ENCODE peak calls at places on chromosome 3, in eight cellular contexts. H, B, L, E, Z, N, V and D are unnamed samples.

GRCh38 chr3:172749201-172749965 is 1.1 kb upstream of the ECT2 start:
- DNase-seq in H (no peak), B (no peak), L (no peak), E (no peak), Z (no peak), N (no peak), V (no peak), D (no peak)

GRCh38 chr3:25423780-25424179 is 4.3 kb upstream of the RARB start:
- DNase-seq in H (no peak), B (no peak), L (no peak), E (no peak), Z (no peak), N (no peak), V (no peak), D (no peak)

GRCh38 chr3:56154297-56154696 is 314.0 kb downstream of the ERC2 start:
- DNase-seq in H (no peak), B (no peak), L (no peak), E (no peak), Z (no peak), N (no peak), V (no peak), D (no peak)

GRCh38 chr3:185341616-185342457 is 21.1 kb upstream of the MAP3K13 start:
- DNase-seq in H (no peak), B (no peak), L (no peak), E (no peak), Z (no peak), N (no peak), V (no peak), D (no peak)

GRCh38 chr3:71490692-71491091 is 92.8 kb downstream of the FOXP1 start:
- DNase-seq in H (no peak), B (no peak), L (no peak), E (no peak), Z (no peak), N (no peak), V (no peak), D (no peak)

GRCh38 chr3:16148783-16149182 is 25.7 kb upstream of the GALNT15 start:
- DNase-seq in H (no peak), B (no peak), L (no peak), E (no peak), Z (peak; percentile 54), N (no peak), V (no peak), D (no peak)

GRCh38 chr3:96865605-96866004 is 51.2 kb downstream of the EPHA6 start:
- DNase-seq in H (no peak), B (no peak), L (no peak), E (no peak), Z (no peak), N (no peak), V (no peak), D (no peak)

GRCh38 chr3:25045291-25045690 is 382.8 kb upstream of the RARB start:
- DNase-seq in H (no peak), B (no peak), L (no peak), E (no peak), Z (no peak), N (no peak), V (peak; percentile 29), D (no peak)

GRCh38 chr3:149247929-149248691 is 26.5 kb upstream of the CP start:
- DNase-seq in H (no peak), B (no peak), L (no peak), E (no peak), Z (no peak), N (peak; percentile 81), V (no peak), D (no peak)

GRCh38 chr3:51953445-51953844 is 1.7 kb upstream of the GPR62 start:
- DNase-seq in H (no peak), B (no peak), L (no peak), E (no peak), Z (no peak), N (no peak), V (no peak), D (no peak)

GRCh38 chr3:64945171-64945684 is 257.4 kb upstream of the ADAMTS9 start:
- DNase-seq in H (no peak), B (no peak), L (no peak), E (no peak), Z (no peak), N (no peak), V (peak; percentile 55), D (peak; percentile 26)

GRCh38 chr3:108311797-108312196 is 15.4 kb downstream of the HHLA2 start:
- DNase-seq in H (no peak), B (no peak), L (no peak), E (no peak), Z (no peak), N (no peak), V (no peak), D (no peak)

GRCh38 chr3:42697326-42698051 is 5.1 kb downstream of the HHATL start:
- DNase-seq in H (no peak), B (peak; percentile 60), L (no peak), E (no peak), Z (no peak), N (no peak), V (no peak), D (no peak)

GRCh38 chr3:146187334-146187950 is 26.5 kb upstream of the PLOD2 start:
- DNase-seq in H (no peak), B (no peak), L (no peak), E (no peak), Z (no peak), N (peak; percentile 23), V (peak; percentile 14), D (peak; percentile 10)

GRCh38 chr3:46293991-46294833 is 52.0 kb downstream of the CCR3 start:
- DNase-seq in H (no peak), B (no peak), L (peak; percentile 35), E (peak; percentile 59), Z (no peak), N (peak; percentile 93), V (no peak), D (no peak)

GRCh38 chr3:156626104-156626503 is 48.3 kb upstream of the TIPARP start:
- DNase-seq in H (no peak), B (no peak), L (no peak), E (no peak), Z (no peak), N (peak; percentile 19), V (no peak), D (no peak)

GRCh38 chr3:159866201-159866746 is 122.4 kb upstream of the IL12A start:
- DNase-seq in H (no peak), B (no peak), L (no peak), E (no peak), Z (no peak), N (no peak), V (no peak), D (no peak)

GRCh38 chr3:118792191-118792590 is 242.5 kb downstream of the IGSF11 start:
- DNase-seq in H (no peak), B (no peak), L (no peak), E (no peak), Z (no peak), N (no peak), V (no peak), D (no peak)

GRCh38 chr3:128813003-128813564 is 66.3 kb upstream of the ACAD9 start:
- DNase-seq in H (no peak), B (no peak), L (no peak), E (no peak), Z (no peak), N (no peak), V (no peak), D (no peak)

GRCh38 chr3:112769624-112770023 is 77.0 kb downstream of the CD200R1L start:
- DNase-seq in H (no peak), B (no peak), L (no peak), E (no peak), Z (no peak), N (no peak), V (no peak), D (no peak)

GRCh38 chr3:13379191-13379830 is 40.8 kb downstream of the NUP210 start:
- DNase-seq in H (no peak), B (no peak), L (no peak), E (no peak), Z (no peak), N (no peak), V (no peak), D (no peak)

GRCh38 chr3:138726966-138727365 is 107.8 kb downstream of the PIK3CB start:
- DNase-seq in H (no peak), B (no peak), L (no peak), E (no peak), Z (no peak), N (no peak), V (no peak), D (no peak)

GRCh38 chr3:39260957-39261356 is 18.9 kb downstream of the CX3CR1 start:
- DNase-seq in H (peak; percentile 51), B (no peak), L (peak; percentile 71), E (peak; percentile 37), Z (peak; percentile 77), N (peak; percentile 76), V (peak; percentile 40), D (no peak)

GRCh38 chr3:35523838-35524237 is 115.5 kb upstream of the ARPP21 start:
- DNase-seq in H (no peak), B (no peak), L (no peak), E (no peak), Z (no peak), N (no peak), V (no peak), D (no peak)

GRCh38 chr3:183378008-183378407 is 50.4 kb downstream of the MCF2L2 start:
- DNase-seq in H (no peak), B (no peak), L (no peak), E (no peak), Z (no peak), N (no peak), V (no peak), D (no peak)